ENCODE peak calls at places on chromosomes 4 and X, in nine cellular contexts. O is ureter; U is fibroblast of pulmonary artery; T is progenitor cell of endocrine pancreas; J is iPS-NIHi11; Y is activated CD4-positive, alpha-beta T cell treated with anti-CD3 and anti-CD28 coated beads, Interleukin-2, amount 50 U/mL, for 1 hour; W is frontal cortex; P is iris pigment epithelial cell; I is CD8-positive, alpha-beta memory T cell. X is an unnamed sample.
A peak's percentile ranks its signal among the peaks of the same experiment; 100 is the strongest.

GRCh38 chrX:116239944-116240391 is 69.4 kb downstream of the AGTR2 start:
- DNase-seq in O (no peak), U (peak; percentile 31), T (no peak), J (no peak), Y (no peak), W (no peak), P (peak; percentile 51), I (no peak), X (peak; percentile 20)

GRCh38 chr4:39169426-39169825 is 12.9 kb upstream of the WDR19 start:
- DNase-seq in O (no peak), U (no peak), T (no peak), J (no peak), Y (no peak), W (no peak), P (peak; percentile 9), I (no peak), X (peak; percentile 29)

GRCh38 chr4:65661469-65661868 is 8.8 kb downstream of the EPHA5 start:
- DNase-seq in O (no peak), U (no peak), T (no peak), J (no peak), Y (no peak), W (no peak), P (no peak), I (no peak), X (peak; percentile 79)

GRCh38 chr4:80335554-80336358 is at the start of gene CFAP299:
- DNase-seq in O (peak; percentile 70), U (peak; percentile 91), T (peak; percentile 67), J (peak; percentile 95), Y (peak; percentile 22), W (peak; percentile 40), P (peak; percentile 87), I (peak; percentile 52), X (peak; percentile 90)

GRCh38 chr4:176271749-176272148 is 2.7 kb upstream of the ASB5 start:
- DNase-seq in O (no peak), U (no peak), T (no peak), J (no peak), Y (no peak), W (no peak), P (peak; percentile 57), I (no peak), X (no peak)

GRCh38 chrX:19791562-19791961 is 95.8 kb downstream of the SH3KBP1 start:
- DNase-seq in O (no peak), U (peak; percentile 47), T (no peak), J (no peak), Y (no peak), W (no peak), P (peak; percentile 85), I (no peak), X (no peak)

GRCh38 chr4:177190995-177191568 is 118.6 kb upstream of the NEIL3 start:
- DNase-seq in O (no peak), U (peak; percentile 34), T (no peak), J (peak; percentile 7), Y (no peak), W (no peak), P (peak; percentile 24), I (no peak), X (peak; percentile 6)

GRCh38 chrX:11532291-11533075 is 133.2 kb downstream of the ARHGAP6 start:
- DNase-seq in O (no peak), U (no peak), T (no peak), J (peak; percentile 9), Y (no peak), W (no peak), P (no peak), I (no peak), X (no peak)

GRCh38 chr4:24745172-24745895 is 50.0 kb upstream of the SOD3 start:
- DNase-seq in O (no peak), U (no peak), T (no peak), J (no peak), Y (no peak), W (no peak), P (no peak), I (no peak), X (no peak)

GRCh38 chr4:170005472-170005871 is 20.7 kb downstream of the MFAP3L start:
- DNase-seq in O (no peak), U (no peak), T (no peak), J (no peak), Y (no peak), W (no peak), P (no peak), I (no peak), X (peak; percentile 79)

GRCh38 chr4:3276961-3277360 is 15.9 kb upstream of the RGS12 start:
- DNase-seq in O (no peak), U (peak; percentile 55), T (no peak), J (no peak), Y (no peak), W (no peak), P (peak; percentile 16), I (no peak), X (peak; percentile 83)

GRCh38 chrX:109360301-109360700 is 121.6 kb downstream of the GUCY2F start:
- DNase-seq in O (no peak), U (no peak), T (no peak), J (no peak), Y (no peak), W (no peak), P (peak; percentile 61), I (no peak), X (no peak)

GRCh38 chr4:165537028-165537648 is 158.3 kb downstream of the CPE start:
- DNase-seq in O (no peak), U (peak; percentile 83), T (no peak), J (peak; percentile 56), Y (no peak), W (peak; percentile 30), P (peak; percentile 50), I (peak; percentile 3), X (peak; percentile 48)

X was measured in H4.